ENCODE peak calls at places on chromosomes 5 and 9, in five cellular contexts. One of them, this sample, is unnamed.

GRCh38 chr9:89471390-89471789 is 26.5 kb downstream of the SEMA4D start:
- DNase-seq in H1: no peak
- DNase-seq in GM12878: no peak
- DNase-seq in A549: no peak
- DNase-seq in K562: no peak
- DNase-seq in this sample: no peak

GRCh38 chr5:142720561-142721275 is 34.8 kb upstream of the FGF1 start:
- DNase-seq in H1: no peak
- DNase-seq in GM12878: no peak
- DNase-seq in A549: peak
- DNase-seq in K562: no peak
- DNase-seq in this sample: peak

GRCh38 chr5:81638471-81638870 is 112.4 kb downstream of the SSBP2 start:
- DNase-seq in H1: no peak
- DNase-seq in GM12878: no peak
- DNase-seq in A549: no peak
- DNase-seq in K562: no peak
- DNase-seq in this sample: no peak

GRCh38 chr9:125110464-125110863 is 32.9 kb downstream of the SCAI start:
- DNase-seq in H1: no peak
- DNase-seq in GM12878: no peak
- DNase-seq in A549: no peak
- DNase-seq in K562: no peak
- DNase-seq in this sample: no peak

GRCh38 chr5:10902145-10902544 is 141.1 kb upstream of the DAP start:
- DNase-seq in H1: no peak
- DNase-seq in GM12878: no peak
- DNase-seq in A549: no peak
- DNase-seq in K562: no peak
- DNase-seq in this sample: no peak

GRCh38 chr9:91515074-91515687 is 91.5 kb upstream of the NFIL3 start:
- DNase-seq in H1: no peak
- DNase-seq in GM12878: peak
- DNase-seq in A549: no peak
- DNase-seq in K562: peak
- DNase-seq in this sample: no peak

GRCh38 chr5:87242242-87242641 is 25.4 kb upstream of the RASA1 start:
- DNase-seq in H1: no peak
- DNase-seq in GM12878: no peak
- DNase-seq in A549: no peak
- DNase-seq in K562: no peak
- DNase-seq in this sample: no peak

GRCh38 chr5:132376694-132377641 is 7.5 kb downstream of the SLC22A5 start:
- DNase-seq in H1: no peak
- DNase-seq in GM12878: no peak
- DNase-seq in A549: no peak
- DNase-seq in K562: no peak
- DNase-seq in this sample: no peak

GRCh38 chr9:16970321-16970720 is 99.9 kb upstream of the BNC2 start:
- DNase-seq in H1: no peak
- DNase-seq in GM12878: no peak
- DNase-seq in A549: no peak
- DNase-seq in K562: no peak
- DNase-seq in this sample: no peak

GRCh38 chr5:138065102-138065501 is 18.7 kb upstream of the WNT8A start:
- DNase-seq in H1: peak
- DNase-seq in GM12878: no peak
- DNase-seq in A549: peak
- DNase-seq in K562: no peak
- DNase-seq in this sample: no peak

GRCh38 chr5:154818459-154819116 is 31.8 kb downstream of the FAXDC2 start:
- DNase-seq in H1: no peak
- DNase-seq in GM12878: no peak
- DNase-seq in A549: no peak
- DNase-seq in K562: peak
- DNase-seq in this sample: no peak

GRCh38 chr5:135236951-135237791 is 161.9 kb downstream of the MACROH2A1 start:
- DNase-seq in H1: no peak
- DNase-seq in GM12878: no peak
- DNase-seq in A549: no peak
- DNase-seq in K562: no peak
- DNase-seq in this sample: no peak

GRCh38 chr5:150068472-150068871 is 17.9 kb downstream of the CSF1R start:
- DNase-seq in H1: no peak
- DNase-seq in GM12878: no peak
- DNase-seq in A549: no peak
- DNase-seq in K562: no peak
- DNase-seq in this sample: no peak

GRCh38 chr9:33690156-33690908 is 105.0 kb upstream of the PRSS3 start:
- DNase-seq in H1: no peak
- DNase-seq in GM12878: no peak
- DNase-seq in A549: no peak
- DNase-seq in K562: no peak
- DNase-seq in this sample: no peak

GRCh38 chr5:155147222-155147621 is 133.7 kb downstream of the KIF4B start:
- DNase-seq in H1: no peak
- DNase-seq in GM12878: no peak
- DNase-seq in A549: no peak
- DNase-seq in K562: peak
- DNase-seq in this sample: no peak

GRCh38 chr9:114677418-114677817 is 4.6 kb downstream of the TEX48 start:
- DNase-seq in H1: no peak
- DNase-seq in GM12878: no peak
- DNase-seq in A549: peak
- DNase-seq in K562: no peak
- DNase-seq in this sample: peak

GRCh38 chr9:82912639-82913038 is 150.3 kb downstream of the RASEF start:
- DNase-seq in H1: no peak
- DNase-seq in GM12878: no peak
- DNase-seq in A549: no peak
- DNase-seq in K562: no peak
- DNase-seq in this sample: no peak

GRCh38 chr9:99368341-99369326 is 146.6 kb downstream of the SEC61B start:
- DNase-seq in H1: no peak
- DNase-seq in GM12878: peak
- DNase-seq in A549: no peak
- DNase-seq in K562: no peak
- DNase-seq in this sample: no peak

GRCh38 chr5:83184534-83184933 is 107.2 kb downstream of the XRCC4 start:
- DNase-seq in H1: no peak
- DNase-seq in GM12878: no peak
- DNase-seq in A549: no peak
- DNase-seq in K562: no peak
- DNase-seq in this sample: no peak

GRCh38 chr9:136614372-136614922 is 48.3 kb upstream of the EGFL7 start:
- DNase-seq in H1: no peak
- DNase-seq in GM12878: no peak
- DNase-seq in A549: no peak
- DNase-seq in K562: peak
- DNase-seq in this sample: no peak

GRCh38 chr5:36950586-36951457 is 74.3 kb downstream of the NIPBL start:
- DNase-seq in H1: no peak
- DNase-seq in GM12878: no peak
- DNase-seq in A549: no peak
- DNase-seq in K562: no peak
- DNase-seq in this sample: no peak

GRCh38 chr5:151683936-151684586 is 2.7 kb downstream of the SPARC start:
- DNase-seq in H1: no peak
- DNase-seq in GM12878: no peak
- DNase-seq in A549: no peak
- DNase-seq in K562: no peak
- DNase-seq in this sample: no peak

GRCh38 chr5:151680944-151681427 is 5.7 kb downstream of the SPARC start:
- DNase-seq in H1: no peak
- DNase-seq in GM12878: no peak
- DNase-seq in A549: no peak
- DNase-seq in K562: no peak
- DNase-seq in this sample: no peak

GRCh38 chr5:151682751-151683331 is 3.9 kb downstream of the SPARC start:
- DNase-seq in H1: no peak
- DNase-seq in GM12878: no peak
- DNase-seq in A549: no peak
- DNase-seq in K562: no peak
- DNase-seq in this sample: no peak

GRCh38 chr5:151683444-151683843 is 3.3 kb downstream of the SPARC start:
- DNase-seq in H1: no peak
- DNase-seq in GM12878: no peak
- DNase-seq in A549: no peak
- DNase-seq in K562: no peak
- DNase-seq in this sample: no peak

DNA sequence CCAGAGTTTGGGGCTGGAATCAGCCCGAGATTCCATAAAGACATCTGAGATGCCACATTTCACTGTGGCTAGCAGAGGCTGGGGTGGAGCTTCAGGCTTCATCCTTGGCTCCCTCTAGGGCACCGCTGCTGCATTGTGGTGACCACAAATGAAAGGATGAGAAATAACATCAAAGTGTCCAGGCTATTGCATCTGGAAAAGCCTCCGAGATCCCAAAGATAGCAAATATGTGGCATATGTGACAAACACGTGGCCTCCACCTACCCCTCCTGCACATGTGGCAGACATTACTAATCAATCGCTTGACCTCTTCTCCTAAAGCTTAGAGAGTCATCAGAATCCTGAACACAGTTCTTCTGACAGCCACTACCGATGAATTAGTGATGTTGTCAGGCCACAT is 4.5 kb downstream of the SPARC start:
- DNase-seq in H1: no peak
- DNase-seq in GM12878: no peak
- DNase-seq in A549: no peak
- DNase-seq in K562: no peak
- DNase-seq in this sample: no peak
- TF ChIP-seq HDAC2 in H1: no peak
- TF ChIP-seq HDAC2 in GM12878: no peak
- TF ChIP-seq HDAC2 in A549: no peak
- TF ChIP-seq HDAC2 in K562: no peak
- TF ChIP-seq HDAC2 in this sample: no peak

GRCh38 chr5:6753851-6754250 is 40.6 kb downstream of the TENT4A start:
- DNase-seq in H1: no peak
- DNase-seq in GM12878: no peak
- DNase-seq in A549: no peak
- DNase-seq in K562: no peak
- DNase-seq in this sample: no peak

GRCh38 chr5:6755941-6756340 is 42.7 kb downstream of the TENT4A start:
- DNase-seq in H1: no peak
- DNase-seq in GM12878: no peak
- DNase-seq in A549: no peak
- DNase-seq in K562: no peak
- DNase-seq in this sample: no peak

GRCh38 chr5:6754766-6755165 is 41.5 kb downstream of the TENT4A start:
- DNase-seq in H1: no peak
- DNase-seq in GM12878: no peak
- DNase-seq in A549: no peak
- DNase-seq in K562: no peak
- DNase-seq in this sample: no peak

GRCh38 chr5:6757414-6757969 is 44.3 kb downstream of the TENT4A start:
- DNase-seq in H1: no peak
- DNase-seq in GM12878: no peak
- DNase-seq in A549: peak
- DNase-seq in K562: no peak
- DNase-seq in this sample: peak

GRCh38 chr5:6755519-6755918 is 42.3 kb downstream of the TENT4A start:
- DNase-seq in H1: no peak
- DNase-seq in GM12878: no peak
- DNase-seq in A549: no peak
- DNase-seq in K562: no peak
- DNase-seq in this sample: no peak
- TF ChIP-seq HDAC2 in H1: no peak
- TF ChIP-seq HDAC2 in GM12878: no peak
- TF ChIP-seq HDAC2 in A549: no peak
- TF ChIP-seq HDAC2 in K562: no peak
- TF ChIP-seq HDAC2 in this sample: no peak

DNA sequence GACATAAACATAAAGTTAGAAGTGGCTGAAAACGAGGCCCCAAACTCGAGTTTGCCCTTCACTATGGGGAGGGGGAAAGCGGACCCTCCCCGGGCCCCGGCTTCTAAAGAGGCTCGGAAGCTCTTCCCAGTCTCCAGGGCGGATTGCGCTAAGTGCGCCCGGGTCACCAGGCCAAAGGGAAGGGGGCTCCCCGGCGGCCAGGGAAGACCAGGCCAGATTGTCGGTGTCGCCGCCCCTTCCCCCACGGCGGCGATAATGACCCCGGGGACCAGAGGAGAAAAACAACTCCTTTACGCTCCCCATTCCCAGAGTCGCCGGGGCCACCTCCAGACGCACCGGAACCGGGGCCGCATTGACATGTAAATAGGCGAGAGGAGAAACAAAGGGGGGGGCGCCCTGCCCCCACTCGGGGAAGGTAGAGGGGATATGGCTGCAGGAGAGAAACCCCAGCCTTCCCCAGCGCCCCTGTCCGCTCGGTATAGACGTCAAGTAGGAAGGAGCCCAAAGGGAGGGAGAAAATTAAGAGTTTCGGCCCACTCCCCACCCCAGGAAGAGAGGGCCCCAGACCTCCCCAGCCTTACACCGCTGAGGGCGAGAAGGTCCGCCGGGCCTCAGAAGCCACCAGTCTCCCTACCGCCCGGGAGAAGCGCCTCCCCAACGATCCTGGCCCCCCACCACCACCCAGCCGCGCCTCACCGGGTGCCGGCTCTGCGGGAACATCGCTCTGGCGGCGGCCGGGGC is 1.7 kb downstream of the TLE1 start:
- DNase-seq in H1: no peak
- DNase-seq in GM12878: no peak
- DNase-seq in A549: peak
- DNase-seq in K562: no peak
- DNase-seq in this sample: peak
- TF ChIP-seq HDAC2 in H1: peak
- TF ChIP-seq HDAC2 in GM12878: no peak
- TF ChIP-seq HDAC2 in A549: no peak
- TF ChIP-seq HDAC2 in K562: no peak
- TF ChIP-seq HDAC2 in this sample: no peak

DNA sequence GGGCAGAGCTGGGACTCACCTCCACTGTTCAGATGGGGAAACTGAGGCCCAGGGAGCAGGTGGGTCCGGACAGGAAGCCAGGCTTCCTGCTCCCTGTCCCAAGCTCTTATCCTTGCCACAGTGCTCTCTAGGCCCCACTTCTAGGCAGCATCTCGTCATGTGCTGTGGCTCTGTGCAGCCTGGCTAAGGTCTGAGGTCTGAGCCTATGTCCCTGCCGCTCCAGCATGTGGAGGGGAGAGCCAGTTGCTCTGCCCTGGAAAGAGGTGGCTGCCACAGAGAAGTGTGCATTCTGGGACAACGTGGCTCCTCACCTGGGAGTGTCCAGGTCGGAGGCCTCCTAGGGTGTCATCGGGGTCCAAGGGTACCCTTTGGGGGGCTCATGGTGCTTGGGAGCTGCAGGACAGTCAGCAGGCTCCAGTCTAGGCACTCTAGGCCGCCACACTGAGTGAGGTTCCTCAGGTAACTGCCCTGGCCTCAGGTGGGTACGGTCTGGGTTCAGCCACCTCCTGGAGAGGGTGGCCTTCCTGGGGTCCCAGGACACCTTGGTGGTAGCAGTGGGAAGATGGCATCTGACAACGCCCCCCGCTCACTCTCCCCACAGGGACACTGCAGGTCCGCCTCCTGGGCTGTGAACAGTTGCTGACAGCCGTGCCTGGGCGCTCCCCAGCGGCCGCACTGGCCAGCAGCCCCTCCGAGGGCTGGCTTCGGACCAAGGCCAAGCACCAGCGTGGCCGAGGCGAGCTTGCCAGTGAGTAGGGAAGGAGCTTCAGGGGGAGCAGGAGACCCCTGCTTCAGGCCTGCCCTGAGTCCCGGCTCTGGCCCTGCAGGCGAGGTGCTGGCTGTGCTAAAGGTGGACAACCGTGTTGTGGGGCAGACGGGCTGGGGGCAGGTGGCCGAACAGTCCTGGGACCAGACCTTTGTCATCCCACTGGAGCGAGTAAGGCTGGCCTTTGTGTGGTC is 10.4 kb downstream of the PKN3 start:
- DNase-seq in H1: no peak
- DNase-seq in GM12878: no peak
- DNase-seq in A549: no peak
- DNase-seq in K562: no peak
- DNase-seq in this sample: no peak
- TF ChIP-seq HDAC2 in H1: no peak
- TF ChIP-seq HDAC2 in GM12878: no peak
- TF ChIP-seq HDAC2 in A549: no peak
- TF ChIP-seq HDAC2 in K562: no peak
- TF ChIP-seq HDAC2 in this sample: no peak